ENCODE peak calls at places on chromosome 18, in five cellular contexts. One of them, this sample, is unnamed.

GRCh38 chr18:75208055-75208835 is 694 bp downstream of the PTGR3 start:
- DNase-seq in mesenchymal stem cell: peak; percentile 59
- DNase-seq in IMR-90: peak; percentile 60
- DNase-seq in H1: peak; percentile 62
- DNase-seq in neuronal stem cell: peak; percentile 24
- DNase-seq in this sample: peak; percentile 68

GRCh38 chr18:23307567-23308295 is 145.4 kb upstream of the RIOK3 start:
- DNase-seq in mesenchymal stem cell: peak; percentile 89
- DNase-seq in IMR-90: peak; percentile 58
- DNase-seq in H1: no peak
- DNase-seq in neuronal stem cell: no peak
- DNase-seq in this sample: peak; percentile 80

GRCh38 chr18:11660691-11661090 is 28.4 kb upstream of the GNAL start:
- DNase-seq in mesenchymal stem cell: no peak
- DNase-seq in IMR-90: no peak
- DNase-seq in H1: no peak
- DNase-seq in neuronal stem cell: no peak
- DNase-seq in this sample: no peak

GRCh38 chr18:56314396-56314795 is 324.0 kb downstream of the TXNL1 start:
- DNase-seq in mesenchymal stem cell: no peak
- DNase-seq in IMR-90: peak; percentile 18
- DNase-seq in H1: no peak
- DNase-seq in neuronal stem cell: no peak
- DNase-seq in this sample: no peak

GRCh38 chr18:50651334-50651733 is 91.4 kb downstream of the MAPK4 start:
- DNase-seq in mesenchymal stem cell: no peak
- DNase-seq in IMR-90: no peak
- DNase-seq in H1: no peak
- DNase-seq in neuronal stem cell: no peak
- DNase-seq in this sample: peak; percentile 88

GRCh38 chr18:8800041-8800441 is 94.7 kb downstream of the MTCL1 start:
- DNase-seq in mesenchymal stem cell: no peak
- DNase-seq in IMR-90: peak; percentile 89
- DNase-seq in H1: no peak
- DNase-seq in neuronal stem cell: no peak
- DNase-seq in this sample: no peak

GRCh38 chr18:12324991-12325725 is 17.1 kb downstream of the TUBB6 start:
- DNase-seq in mesenchymal stem cell: no peak
- DNase-seq in IMR-90: no peak
- DNase-seq in H1: no peak
- DNase-seq in neuronal stem cell: no peak
- DNase-seq in this sample: no peak

GRCh38 chr18:23701017-23701416 is 11.8 kb downstream of the LAMA3 start:
- DNase-seq in mesenchymal stem cell: no peak
- DNase-seq in IMR-90: no peak
- DNase-seq in H1: no peak
- DNase-seq in neuronal stem cell: no peak
- DNase-seq in this sample: no peak

GRCh38 chr18:77140439-77141109 is 8.0 kb upstream of the MBP start:
- DNase-seq in mesenchymal stem cell: no peak
- DNase-seq in IMR-90: no peak
- DNase-seq in H1: no peak
- DNase-seq in neuronal stem cell: no peak
- DNase-seq in this sample: no peak

GRCh38 chr18:46793565-46793964 is 36.7 kb upstream of the ST8SIA5 start:
- DNase-seq in mesenchymal stem cell: no peak
- DNase-seq in IMR-90: no peak
- DNase-seq in H1: no peak
- DNase-seq in neuronal stem cell: no peak
- DNase-seq in this sample: no peak

GRCh38 chr18:33588361-33588760 is 10.3 kb downstream of the ASXL3 start:
- DNase-seq in mesenchymal stem cell: no peak
- DNase-seq in IMR-90: no peak
- DNase-seq in H1: no peak
- DNase-seq in neuronal stem cell: no peak
- DNase-seq in this sample: no peak

GRCh38 chr18:33580540-33580939 is 2.5 kb downstream of the ASXL3 start:
- DNase-seq in mesenchymal stem cell: no peak
- DNase-seq in IMR-90: no peak
- DNase-seq in H1: no peak
- DNase-seq in neuronal stem cell: no peak
- DNase-seq in this sample: no peak

GRCh38 chr18:33581816-33582215 is 3.8 kb downstream of the ASXL3 start:
- DNase-seq in mesenchymal stem cell: no peak
- DNase-seq in IMR-90: no peak
- DNase-seq in H1: no peak
- DNase-seq in neuronal stem cell: no peak
- DNase-seq in this sample: no peak

GRCh38 chr18:33583901-33584300 is 5.9 kb downstream of the ASXL3 start:
- DNase-seq in mesenchymal stem cell: no peak
- DNase-seq in IMR-90: no peak
- DNase-seq in H1: no peak
- DNase-seq in neuronal stem cell: no peak
- DNase-seq in this sample: no peak

DNA sequence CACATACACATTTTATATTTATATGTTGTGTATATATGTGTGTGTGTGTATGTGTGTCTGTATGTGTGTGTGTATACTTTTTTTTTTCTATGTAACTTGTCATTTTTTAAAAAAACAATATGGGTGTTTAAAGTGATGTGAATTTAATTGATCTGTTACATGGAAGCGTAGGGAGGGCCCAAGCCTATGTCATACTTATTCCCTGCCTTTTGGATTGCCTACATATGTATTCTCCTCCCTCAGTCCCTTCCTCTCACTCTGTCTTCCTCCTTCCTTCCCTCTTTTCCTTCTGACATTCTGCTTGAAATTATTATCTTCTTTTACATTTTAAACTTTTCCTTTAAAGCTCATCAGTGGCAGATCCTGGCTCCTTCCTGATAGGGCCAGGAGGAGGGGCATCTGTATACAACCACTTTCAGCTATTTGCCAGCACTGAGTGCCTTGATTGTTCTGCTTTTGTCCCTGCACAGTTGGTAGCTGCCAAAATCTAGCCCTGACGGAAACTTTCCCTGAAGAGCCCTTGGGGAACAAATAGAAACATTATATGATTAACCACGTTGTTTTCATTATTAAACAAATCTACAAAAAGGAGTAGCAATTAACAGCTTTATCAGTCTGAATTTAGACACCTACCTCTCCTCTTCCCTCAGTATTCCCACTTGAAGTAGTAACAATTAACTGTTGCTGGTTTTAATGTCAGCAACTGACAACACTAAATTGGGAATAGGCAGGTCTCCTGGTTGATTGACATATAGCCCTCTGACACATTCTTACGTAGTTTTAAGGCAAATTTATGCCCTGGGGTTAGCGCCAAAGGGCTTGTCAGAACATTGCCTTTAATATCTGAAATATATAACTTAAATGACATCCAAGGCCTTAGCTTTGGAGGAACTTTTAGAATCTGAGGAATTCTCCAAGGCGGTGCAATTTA is 7.1 kb downstream of the ASXL3 start:
- DNase-seq in mesenchymal stem cell: no peak
- DNase-seq in IMR-90: no peak
- DNase-seq in H1: no peak
- DNase-seq in neuronal stem cell: peak; percentile 44
- DNase-seq in this sample: no peak
- H3K4me3 ChIP-seq in mesenchymal stem cell: no peak overlapping the region
- H3K4me3 ChIP-seq in IMR-90: no peak overlapping the region
- H3K4me3 ChIP-seq in H1: no peak overlapping the region
- H3K4me3 ChIP-seq in neuronal stem cell: peak overlapping the region; percentile 0
- H3K4me3 ChIP-seq in this sample: no peak overlapping the region

DNA sequence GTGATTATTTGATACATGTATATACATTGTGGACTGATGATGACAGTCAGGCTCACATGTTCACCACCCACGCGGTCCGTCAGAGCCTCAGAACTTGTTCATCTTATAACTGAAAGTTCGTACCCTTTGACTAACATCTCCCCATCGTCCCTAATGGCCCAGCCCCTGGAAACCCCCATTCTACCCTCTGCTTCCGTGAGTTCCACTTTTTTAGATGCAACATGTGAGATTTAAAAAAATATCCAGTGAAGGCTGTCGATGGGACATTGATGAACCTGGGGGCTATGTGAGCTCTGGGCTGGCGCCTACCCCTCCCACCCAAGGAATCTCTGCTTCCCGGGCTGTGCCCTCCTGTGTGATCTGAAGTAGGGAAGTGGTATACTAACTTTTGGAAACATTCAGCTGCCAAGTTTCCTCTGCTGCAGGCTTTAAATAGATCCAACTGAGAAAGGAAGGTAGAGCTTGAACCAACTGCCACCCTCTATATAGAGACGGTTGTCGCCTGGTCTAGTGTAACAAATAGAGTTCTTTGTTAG is 163.8 kb downstream of the FAM210A start:
- DNase-seq in mesenchymal stem cell: no peak
- DNase-seq in IMR-90: no peak
- DNase-seq in H1: no peak
- DNase-seq in neuronal stem cell: no peak
- DNase-seq in this sample: peak; percentile 46
- H2BK5ac ChIP-seq in mesenchymal stem cell: no peak overlapping the region
- H2BK5ac ChIP-seq in IMR-90: no peak overlapping the region
- H2BK5ac ChIP-seq in H1: no peak overlapping the region
- H2BK5ac ChIP-seq in neuronal stem cell: no peak overlapping the region
- H2BK5ac ChIP-seq in this sample: no peak overlapping the region

DNA sequence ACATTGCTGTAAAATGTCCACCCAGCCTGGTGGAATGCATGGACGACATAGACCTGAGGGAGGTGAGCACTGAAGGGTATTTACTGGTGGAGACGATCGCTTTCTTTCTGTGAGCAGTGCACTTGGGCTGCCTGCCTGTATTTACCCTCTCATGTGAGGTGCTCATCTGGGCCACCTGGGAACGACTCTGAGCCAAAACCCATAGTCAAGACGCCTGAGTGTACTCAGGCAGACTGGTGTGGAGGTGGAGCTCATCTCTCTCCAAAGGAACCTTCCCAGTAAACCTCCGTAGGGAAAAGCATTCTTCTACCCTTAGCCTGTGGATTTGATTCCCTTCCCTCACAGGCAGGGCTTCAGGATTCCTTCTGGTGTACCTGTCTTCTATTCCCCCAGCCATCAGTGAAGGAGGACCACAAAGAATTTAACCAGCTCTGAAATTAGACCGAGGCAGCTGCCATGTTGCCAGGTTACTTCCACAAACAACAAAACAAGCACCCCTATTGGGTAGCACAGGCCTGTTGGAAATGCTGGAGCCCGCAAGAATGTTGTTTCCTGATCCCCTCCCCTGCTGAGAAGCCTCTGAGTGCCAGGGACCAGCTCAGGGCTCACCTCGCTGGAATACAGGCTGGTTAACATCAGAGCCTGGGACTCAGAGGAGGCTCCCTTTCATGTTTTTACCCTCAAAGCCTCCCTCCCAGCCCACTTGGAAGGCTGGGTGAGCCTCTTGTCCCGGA is 47.5 kb upstream of the TXNDC2 start:
- DNase-seq in mesenchymal stem cell: peak; percentile 87
- DNase-seq in IMR-90: no peak
- DNase-seq in H1: peak; percentile 58
- DNase-seq in neuronal stem cell: peak; percentile 61
- DNase-seq in this sample: peak; percentile 97
- H4K91ac ChIP-seq in mesenchymal stem cell: no peak overlapping the region
- H4K91ac ChIP-seq in IMR-90: no peak overlapping the region
- H4K91ac ChIP-seq in H1: no peak overlapping the region
- H4K91ac ChIP-seq in neuronal stem cell: no peak overlapping the region
- H4K91ac ChIP-seq in this sample: no peak overlapping the region

DNA sequence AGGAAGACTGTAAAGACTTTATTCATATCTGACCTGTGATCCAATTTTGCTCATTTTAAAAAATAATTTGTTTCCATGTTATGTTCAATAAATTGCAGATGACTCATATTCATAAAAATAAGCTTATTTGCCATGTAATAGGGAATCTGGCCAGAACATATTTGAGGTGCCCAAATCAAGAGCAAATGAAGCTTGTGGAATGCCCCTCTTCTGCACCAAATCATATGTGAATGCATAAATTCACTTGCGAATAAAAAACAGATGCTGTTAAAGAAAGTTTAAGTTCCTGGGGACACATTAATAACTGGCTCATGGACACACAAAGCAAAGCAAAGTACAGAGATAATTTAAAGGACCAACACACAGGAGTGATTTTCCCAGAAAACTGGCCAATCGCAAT is 279.0 kb upstream of the CDH2 start:
- DNase-seq in mesenchymal stem cell: no peak
- DNase-seq in IMR-90: no peak
- DNase-seq in H1: no peak
- DNase-seq in neuronal stem cell: no peak
- DNase-seq in this sample: no peak
- H3K4me3 ChIP-seq in mesenchymal stem cell: no peak overlapping the region
- H3K4me3 ChIP-seq in IMR-90: no peak overlapping the region
- H3K4me3 ChIP-seq in H1: no peak overlapping the region
- H3K4me3 ChIP-seq in neuronal stem cell: no peak overlapping the region
- H3K4me3 ChIP-seq in this sample: no peak overlapping the region

GRCh38 chr18:58847383-58848071 is 17.1 kb upstream of the ZNF532 start:
- DNase-seq in mesenchymal stem cell: no peak
- DNase-seq in IMR-90: no peak
- DNase-seq in H1: peak; percentile 94
- DNase-seq in neuronal stem cell: peak; percentile 71
- DNase-seq in this sample: peak; percentile 34

GRCh38 chr18:58845913-58846312 is 18.8 kb upstream of the ZNF532 start:
- DNase-seq in mesenchymal stem cell: no peak
- DNase-seq in IMR-90: no peak
- DNase-seq in H1: no peak
- DNase-seq in neuronal stem cell: no peak
- DNase-seq in this sample: no peak

GRCh38 chr18:58848685-58849084 is 16.0 kb upstream of the ZNF532 start:
- DNase-seq in mesenchymal stem cell: no peak
- DNase-seq in IMR-90: peak; percentile 53
- DNase-seq in H1: no peak
- DNase-seq in neuronal stem cell: no peak
- DNase-seq in this sample: peak; percentile 89

GRCh38 chr18:58844871-58845270 is 19.8 kb upstream of the ZNF532 start:
- DNase-seq in mesenchymal stem cell: no peak
- DNase-seq in IMR-90: no peak
- DNase-seq in H1: no peak
- DNase-seq in neuronal stem cell: no peak
- DNase-seq in this sample: no peak

GRCh38 chr18:58846325-58846724 is 18.4 kb upstream of the ZNF532 start:
- DNase-seq in mesenchymal stem cell: no peak
- DNase-seq in IMR-90: no peak
- DNase-seq in H1: no peak
- DNase-seq in neuronal stem cell: no peak
- DNase-seq in this sample: no peak
- H2BK5ac ChIP-seq in mesenchymal stem cell: no peak overlapping the region
- H2BK5ac ChIP-seq in IMR-90: no peak overlapping the region
- H2BK5ac ChIP-seq in H1: peak overlapping the region; percentile 99
- H2BK5ac ChIP-seq in neuronal stem cell: no peak overlapping the region
- H2BK5ac ChIP-seq in this sample: no peak overlapping the region